ENCODE peak calls at places on chromosomes 5 and 9, in nine cellular contexts. W is tibial nerve, X is astrocyte of the spinal cord, V is left ventricle myocardium inferior, G is astrocyte of the cerebellum, E is cardiac muscle cell, Y is Peyer's patch, C is fibroblast of pulmonary artery, T is lung. Z is an unnamed sample.

GRCh38 chr5:151745071-151745705 is 13.2 kb downstream of the ATOX1 start:
- DNase-seq in W (peak; percentile 40), X (peak; percentile 90), V (peak; percentile 52), G (peak; percentile 80), E (peak; percentile 76), Y (no peak), C (peak; percentile 84), T (peak; percentile 29), Z (peak; percentile 89)

GRCh38 chr5:149429839-149430721 is 51.0 kb upstream of the IL17B start:
- DNase-seq in W (no peak), X (no peak), V (peak; percentile 74), G (no peak), E (peak; percentile 75), Y (no peak), C (peak; percentile 65), T (peak; percentile 50), Z (no peak)

GRCh38 chr5:40776658-40776977 is 20.9 kb upstream of the TTC33 start:
- DNase-seq in W (no peak), X (no peak), V (no peak), G (no peak), E (no peak), Y (no peak), C (no peak), T (no peak), Z (no peak)

GRCh38 chr5:123785160-123786001 is 273.4 kb downstream of the CSNK1G3 start:
- DNase-seq in W (no peak), X (peak; percentile 75), V (no peak), G (peak; percentile 68), E (peak; percentile 50), Y (no peak), C (peak; percentile 58), T (no peak), Z (peak; percentile 50)

GRCh38 chr5:173531863-173532262 is 84.6 kb downstream of the BOD1 start:
- DNase-seq in W (no peak), X (no peak), V (no peak), G (no peak), E (no peak), Y (no peak), C (no peak), T (no peak), Z (no peak)

GRCh38 chr5:172664018-172664417 is 23.0 kb downstream of the NEURL1B start:
- DNase-seq in W (no peak), X (no peak), V (no peak), G (no peak), E (no peak), Y (no peak), C (no peak), T (no peak), Z (no peak)

GRCh38 chr9:129583308-129584038 is 37.4 kb downstream of the C9orf50 start:
- DNase-seq in W (no peak), X (no peak), V (no peak), G (no peak), E (peak; percentile 66), Y (no peak), C (peak; percentile 69), T (no peak), Z (no peak)

GRCh38 chr9:21656776-21657637 is 145.4 kb upstream of the MTAP start:
- DNase-seq in W (no peak), X (peak; percentile 71), V (no peak), G (peak; percentile 95), E (peak; percentile 93), Y (no peak), C (peak; percentile 93), T (no peak), Z (no peak)

GRCh38 chr5:32734822-32735378 is 23.8 kb downstream of the NPR3 start:
- DNase-seq in W (no peak), X (no peak), V (no peak), G (no peak), E (no peak), Y (no peak), C (no peak), T (no peak), Z (no peak)

GRCh38 chr5:78757269-78758053 is 108.9 kb upstream of the LHFPL2 start:
- DNase-seq in W (peak; percentile 22), X (peak; percentile 68), V (peak; percentile 26), G (peak; percentile 48), E (peak; percentile 72), Y (no peak), C (peak; percentile 51), T (no peak), Z (no peak)

GRCh38 chr5:32258406-32258805 is 54.3 kb downstream of the MTMR12 start:
- DNase-seq in W (no peak), X (no peak), V (no peak), G (no peak), E (no peak), Y (no peak), C (no peak), T (no peak), Z (no peak)

GRCh38 chr5:142316051-142316450 is 8.8 kb downstream of the SPRY4 start:
- DNase-seq in W (no peak), X (peak; percentile 79), V (no peak), G (no peak), E (peak; percentile 63), Y (no peak), C (peak; percentile 74), T (no peak), Z (no peak)

GRCh38 chr9:87973122-87973521 is 1.2 kb downstream of the CDK20 start:
- DNase-seq in W (no peak), X (no peak), V (no peak), G (no peak), E (no peak), Y (no peak), C (no peak), T (no peak), Z (no peak)
- H3K4me3 ChIP-seq in W (no peak overlapping the region), X (no peak overlapping the region), V (no peak overlapping the region), G (no peak overlapping the region), E (no peak overlapping the region), Y (no peak overlapping the region), C (no peak overlapping the region), T (no peak overlapping the region), Z (no peak overlapping the region)

GRCh38 chr5:135210286-135211055 is 176.4 kb upstream of the PITX1 start:
- DNase-seq in W (no peak), X (peak; percentile 76), V (no peak), G (peak; percentile 84), E (peak; percentile 59), Y (no peak), C (no peak), T (peak; percentile 25), Z (no peak)

GRCh38 chr5:135206862-135207261 is 172.8 kb upstream of the PITX1 start:
- DNase-seq in W (no peak), X (no peak), V (no peak), G (no peak), E (no peak), Y (no peak), C (no peak), T (peak; percentile 18), Z (no peak)

GRCh38 chr5:135207866-135208265 is 173.8 kb upstream of the PITX1 start:
- DNase-seq in W (no peak), X (no peak), V (no peak), G (no peak), E (no peak), Y (no peak), C (no peak), T (no peak), Z (no peak)

GRCh38 chr5:135209495-135209837 is 175.4 kb upstream of the PITX1 start:
- DNase-seq in W (no peak), X (no peak), V (no peak), G (no peak), E (no peak), Y (no peak), C (no peak), T (peak; percentile 22), Z (no peak)

GRCh38 chr5:135208555-135209494 is 174.8 kb upstream of the PITX1 start:
- DNase-seq in W (no peak), X (peak; percentile 98), V (no peak), G (peak; percentile 90), E (peak; percentile 95), Y (no peak), C (peak; percentile 93), T (peak; percentile 31), Z (peak; percentile 66)
- TF ChIP-seq CTCF in W (no peak), X (peak; percentile 38), V (no peak), G (no peak), E (peak; percentile 35), Y (no peak), C (peak; percentile 39), T (no peak), Z (peak; percentile 41)

GRCh38 chr5:176836811-176837706 is 26.7 kb downstream of the UNC5A start:
- DNase-seq in W (no peak), X (no peak), V (no peak), G (no peak), E (no peak), Y (no peak), C (no peak), T (no peak), Z (no peak)
- H3K4me3 ChIP-seq in W (no peak overlapping the region), X (no peak overlapping the region), V (no peak overlapping the region), G (no peak overlapping the region), E (no peak overlapping the region), Y (no peak overlapping the region), C (no peak overlapping the region), T (no peak overlapping the region), Z (no peak overlapping the region)

GRCh38 chr9:124474151-124474550 is 23.9 kb downstream of the ADGRD2 start:
- DNase-seq in W (no peak), X (no peak), V (no peak), G (no peak), E (no peak), Y (no peak), C (no peak), T (no peak), Z (no peak)

GRCh38 chr9:124473310-124473709 is 23.1 kb downstream of the ADGRD2 start:
- DNase-seq in W (no peak), X (no peak), V (no peak), G (no peak), E (peak; percentile 6), Y (no peak), C (peak; percentile 4), T (no peak), Z (no peak)

GRCh38 chr9:124475868-124476690 is 25.8 kb downstream of the ADGRD2 start:
- DNase-seq in W (no peak), X (no peak), V (no peak), G (no peak), E (no peak), Y (no peak), C (no peak), T (no peak), Z (no peak)

GRCh38 chr9:124477211-124478013 is 27.2 kb downstream of the ADGRD2 start:
- DNase-seq in W (no peak), X (no peak), V (no peak), G (no peak), E (peak; percentile 5), Y (no peak), C (no peak), T (no peak), Z (no peak)

DNA sequence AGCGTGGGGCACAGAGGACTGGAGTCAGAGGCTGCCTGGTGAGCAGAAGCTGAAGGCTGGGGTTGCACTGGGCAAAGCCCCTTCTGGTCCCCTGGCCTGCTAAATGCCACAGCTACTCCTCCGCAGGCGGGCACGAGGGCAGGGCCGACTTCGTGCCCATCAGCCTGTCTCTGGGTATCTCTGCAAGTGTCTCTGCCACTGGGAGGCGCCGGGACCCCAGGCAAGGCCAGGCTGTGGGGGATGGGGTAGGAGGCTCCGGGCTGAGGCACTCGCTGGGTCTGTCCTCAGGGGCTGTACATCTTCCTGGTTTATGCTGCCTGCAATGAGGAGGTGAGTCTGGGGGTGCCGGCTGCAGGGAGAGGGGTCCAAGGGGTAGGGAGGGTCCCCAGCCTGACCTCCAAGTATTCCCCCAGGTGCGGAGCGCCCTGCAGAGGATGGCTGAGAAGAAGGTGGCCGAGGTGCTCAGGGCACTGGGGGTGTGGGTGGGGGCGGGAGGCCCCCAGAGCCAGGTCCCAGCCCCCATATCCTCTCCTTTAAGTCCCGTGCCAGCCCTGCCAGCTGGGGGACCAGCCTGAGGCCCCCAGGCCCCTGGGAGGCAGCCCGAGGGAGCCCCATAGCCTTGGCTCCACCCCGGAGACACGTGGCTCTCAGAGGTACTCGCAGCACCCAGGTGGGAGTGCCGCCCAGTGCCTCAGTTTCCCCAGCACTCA is 25.1 kb downstream of the ADGRD2 start:
- DNase-seq in W (no peak), X (no peak), V (no peak), G (no peak), E (no peak), Y (no peak), C (no peak), T (no peak), Z (no peak)
- TF ChIP-seq CTCF in W (no peak), X (no peak), V (no peak), G (no peak), E (no peak), Y (no peak), C (no peak), T (no peak), Z (no peak)

Z was measured in kidney epithelial cell.